ENCODE peak calls at places on chromosomes 7 and 10, in ten cellular contexts. Y, G, H, A, J, U, R, T, Q and S are unnamed samples.

GRCh38 chr7:16421333-16422099 is at the start of gene CRPPA:
- DNase-seq in Y (peak; percentile 73), G (peak; percentile 60), H (no peak), A (peak; percentile 60), J (peak; percentile 60), U (peak; percentile 23), R (no peak), T (no peak), Q (no peak), S (peak; percentile 36)

GRCh38 chr7:80703272-80703671 is 64.8 kb downstream of the CD36 start:
- DNase-seq in Y (no peak), G (no peak), H (no peak), A (peak; percentile 36), J (no peak), U (no peak), R (no peak), T (no peak), Q (no peak), S (no peak)

GRCh38 chr10:25063644-25064043 is 47.2 kb downstream of the THNSL1 start:
- DNase-seq in Y (no peak), G (no peak), H (no peak), A (no peak), J (no peak), U (no peak), R (no peak), T (no peak), Q (no peak), S (no peak)

GRCh38 chr7:13198741-13199140 is 511.3 kb downstream of the ARL4A start:
- DNase-seq in Y (no peak), G (no peak), H (no peak), A (peak; percentile 70), J (no peak), U (no peak), R (no peak), T (no peak), Q (no peak), S (no peak)

GRCh38 chr10:126521354-126521753 is 133.1 kb upstream of the ADAM12 start:
- DNase-seq in Y (no peak), G (no peak), H (no peak), A (peak; percentile 49), J (no peak), U (no peak), R (no peak), T (no peak), Q (no peak), S (no peak)

GRCh38 chr10:5977471-5978370 is at the start of gene IL15RA:
- DNase-seq in Y (peak; percentile 91), G (peak; percentile 78), H (peak; percentile 88), A (peak; percentile 90), J (peak; percentile 83), U (peak; percentile 64), R (no peak), T (peak; percentile 77), Q (no peak), S (no peak)

GRCh38 chr10:78335691-78336401 is 302.2 kb downstream of the RPS24 start:
- DNase-seq in Y (peak; percentile 18), G (no peak), H (no peak), A (peak; percentile 59), J (no peak), U (no peak), R (no peak), T (no peak), Q (no peak), S (no peak)

GRCh38 chr10:44977287-44978212 is 1.1 kb downstream of the DEPP1 start:
- DNase-seq in Y (no peak), G (no peak), H (no peak), A (no peak), J (no peak), U (no peak), R (no peak), T (no peak), Q (no peak), S (no peak)

GRCh38 chr10:5565671-5566581 is 41.2 kb downstream of the CALML3 start:
- DNase-seq in Y (peak; percentile 45), G (no peak), H (no peak), A (peak; percentile 96), J (no peak), U (no peak), R (no peak), T (no peak), Q (no peak), S (no peak)